ENCODE peak calls at places on chromosomes 13 and 19, in nine cellular contexts. One of them, this sample, is unnamed.

GRCh38 chr13:50762969-50763568 is 80.4 kb downstream of the DLEU7 start:
- DNase-seq in naive B cell: peak; percentile 28
- DNase-seq in left ventricle myocardium inferior: no peak
- DNase-seq in left lung: no peak
- DNase-seq in fibroblast of mammary gland: no peak
- DNase-seq in stimulated activated CD4-positive, alpha-beta T cell treated with anti-CD3 and anti-CD28 coated beads, Interleukin-2, amount 100 ng/mL, for 48 hours: no peak
- DNase-seq in HL-60: no peak
- DNase-seq in midbrain: no peak
- DNase-seq in heart left ventricle: no peak
- DNase-seq in this sample: no peak

GRCh38 chr19:39277598-39277997 is 9.4 kb downstream of the IFNL2 start:
- DNase-seq in naive B cell: no peak
- DNase-seq in left ventricle myocardium inferior: no peak
- DNase-seq in left lung: no peak
- DNase-seq in fibroblast of mammary gland: no peak
- DNase-seq in stimulated activated CD4-positive, alpha-beta T cell treated with anti-CD3 and anti-CD28 coated beads, Interleukin-2, amount 100 ng/mL, for 48 hours: no peak
- DNase-seq in HL-60: no peak
- DNase-seq in midbrain: no peak
- DNase-seq in heart left ventricle: no peak
- DNase-seq in this sample: no peak

GRCh38 chr13:104625196-104625595 is 1559.0 kb upstream of the SLC10A2 start:
- DNase-seq in naive B cell: no peak
- DNase-seq in left ventricle myocardium inferior: no peak
- DNase-seq in left lung: no peak
- DNase-seq in fibroblast of mammary gland: no peak
- DNase-seq in stimulated activated CD4-positive, alpha-beta T cell treated with anti-CD3 and anti-CD28 coated beads, Interleukin-2, amount 100 ng/mL, for 48 hours: no peak
- DNase-seq in HL-60: no peak
- DNase-seq in midbrain: no peak
- DNase-seq in heart left ventricle: no peak
- DNase-seq in this sample: no peak

GRCh38 chr19:49168421-49168820 is 10.8 kb downstream of the TRPM4 start:
- DNase-seq in naive B cell: no peak
- DNase-seq in left ventricle myocardium inferior: no peak
- DNase-seq in left lung: no peak
- DNase-seq in fibroblast of mammary gland: no peak
- DNase-seq in stimulated activated CD4-positive, alpha-beta T cell treated with anti-CD3 and anti-CD28 coated beads, Interleukin-2, amount 100 ng/mL, for 48 hours: no peak
- DNase-seq in HL-60: no peak
- DNase-seq in midbrain: no peak
- DNase-seq in heart left ventricle: no peak
- DNase-seq in this sample: no peak

GRCh38 chr13:51894239-51894638 is 32.5 kb downstream of the CCDC70 start:
- DNase-seq in naive B cell: no peak
- DNase-seq in left ventricle myocardium inferior: no peak
- DNase-seq in left lung: no peak
- DNase-seq in fibroblast of mammary gland: no peak
- DNase-seq in stimulated activated CD4-positive, alpha-beta T cell treated with anti-CD3 and anti-CD28 coated beads, Interleukin-2, amount 100 ng/mL, for 48 hours: no peak
- DNase-seq in HL-60: no peak
- DNase-seq in midbrain: no peak
- DNase-seq in heart left ventricle: no peak
- DNase-seq in this sample: no peak

GRCh38 chr19:55694241-55694655 is 19.2 kb downstream of the EPN1 start:
- DNase-seq in naive B cell: no peak
- DNase-seq in left ventricle myocardium inferior: no peak
- DNase-seq in left lung: no peak
- DNase-seq in fibroblast of mammary gland: no peak
- DNase-seq in stimulated activated CD4-positive, alpha-beta T cell treated with anti-CD3 and anti-CD28 coated beads, Interleukin-2, amount 100 ng/mL, for 48 hours: no peak
- DNase-seq in HL-60: no peak
- DNase-seq in midbrain: no peak
- DNase-seq in heart left ventricle: no peak
- DNase-seq in this sample: no peak

GRCh38 chr19:54142166-54142780 is 4.7 kb downstream of the CNOT3 start:
- DNase-seq in naive B cell: no peak
- DNase-seq in left ventricle myocardium inferior: no peak
- DNase-seq in left lung: no peak
- DNase-seq in fibroblast of mammary gland: no peak
- DNase-seq in stimulated activated CD4-positive, alpha-beta T cell treated with anti-CD3 and anti-CD28 coated beads, Interleukin-2, amount 100 ng/mL, for 48 hours: no peak
- DNase-seq in HL-60: no peak
- DNase-seq in midbrain: no peak
- DNase-seq in heart left ventricle: no peak
- DNase-seq in this sample: no peak

GRCh38 chr13:90867336-90867683 is 480.2 kb upstream of the MIR17HG start:
- DNase-seq in naive B cell: no peak
- DNase-seq in left ventricle myocardium inferior: peak; percentile 50
- DNase-seq in left lung: no peak
- DNase-seq in fibroblast of mammary gland: peak; percentile 70
- DNase-seq in stimulated activated CD4-positive, alpha-beta T cell treated with anti-CD3 and anti-CD28 coated beads, Interleukin-2, amount 100 ng/mL, for 48 hours: peak; percentile 23
- DNase-seq in HL-60: peak; percentile 79
- DNase-seq in midbrain: peak; percentile 54
- DNase-seq in heart left ventricle: peak; percentile 42
- DNase-seq in this sample: peak; percentile 87

GRCh38 chr13:42337808-42338600 is 66.1 kb downstream of the AKAP11 start:
- DNase-seq in naive B cell: no peak
- DNase-seq in left ventricle myocardium inferior: no peak
- DNase-seq in left lung: no peak
- DNase-seq in fibroblast of mammary gland: no peak
- DNase-seq in stimulated activated CD4-positive, alpha-beta T cell treated with anti-CD3 and anti-CD28 coated beads, Interleukin-2, amount 100 ng/mL, for 48 hours: no peak
- DNase-seq in HL-60: no peak
- DNase-seq in midbrain: no peak
- DNase-seq in heart left ventricle: no peak
- DNase-seq in this sample: no peak

GRCh38 chr19:6693056-6693471 is 23.1 kb upstream of the TNFSF14 start:
- DNase-seq in naive B cell: no peak
- DNase-seq in left ventricle myocardium inferior: no peak
- DNase-seq in left lung: no peak
- DNase-seq in fibroblast of mammary gland: no peak
- DNase-seq in stimulated activated CD4-positive, alpha-beta T cell treated with anti-CD3 and anti-CD28 coated beads, Interleukin-2, amount 100 ng/mL, for 48 hours: no peak
- DNase-seq in HL-60: no peak
- DNase-seq in midbrain: no peak
- DNase-seq in heart left ventricle: no peak
- DNase-seq in this sample: no peak

GRCh38 chr19:3783660-3784584 is 2.3 kb downstream of the MATK start:
- DNase-seq in naive B cell: no peak
- DNase-seq in left ventricle myocardium inferior: no peak
- DNase-seq in left lung: peak; percentile 73
- DNase-seq in fibroblast of mammary gland: no peak
- DNase-seq in stimulated activated CD4-positive, alpha-beta T cell treated with anti-CD3 and anti-CD28 coated beads, Interleukin-2, amount 100 ng/mL, for 48 hours: peak; percentile 25
- DNase-seq in HL-60: no peak
- DNase-seq in midbrain: no peak
- DNase-seq in heart left ventricle: no peak
- DNase-seq in this sample: peak; percentile 1

GRCh38 chr13:97114696-97115095 is 107.4 kb upstream of the MBNL2 start:
- DNase-seq in naive B cell: no peak
- DNase-seq in left ventricle myocardium inferior: no peak
- DNase-seq in left lung: no peak
- DNase-seq in fibroblast of mammary gland: no peak
- DNase-seq in stimulated activated CD4-positive, alpha-beta T cell treated with anti-CD3 and anti-CD28 coated beads, Interleukin-2, amount 100 ng/mL, for 48 hours: no peak
- DNase-seq in HL-60: no peak
- DNase-seq in midbrain: peak; percentile 29
- DNase-seq in heart left ventricle: no peak
- DNase-seq in this sample: no peak

GRCh38 chr13:45994752-45995151 is 57.8 kb downstream of the ZC3H13 start:
- DNase-seq in naive B cell: no peak
- DNase-seq in left ventricle myocardium inferior: no peak
- DNase-seq in left lung: no peak
- DNase-seq in fibroblast of mammary gland: no peak
- DNase-seq in stimulated activated CD4-positive, alpha-beta T cell treated with anti-CD3 and anti-CD28 coated beads, Interleukin-2, amount 100 ng/mL, for 48 hours: no peak
- DNase-seq in HL-60: no peak
- DNase-seq in midbrain: no peak
- DNase-seq in heart left ventricle: no peak
- DNase-seq in this sample: no peak

This sample was measured in AML-193.